ENCODE peak calls at places on chromosome 7, in six cellular contexts. L is HepG2, G is endothelial cell of umbilical vein, S is A549, W is GM12878, K is K562. D is an unnamed sample.

GRCh38 chr7:28169166-28169713 is 11.4 kb downstream of the JAZF1 start:
- DNase-seq in L (no peak), G (no peak), S (no peak), W (no peak), K (no peak), D (no peak)

GRCh38 chr7:16883918-16884317 is 2.1 kb upstream of the AGR3 start:
- DNase-seq in L (no peak), G (no peak), S (no peak), W (no peak), K (no peak), D (peak)

GRCh38 chr7:151876112-151876898 is 610 bp downstream of the PRKAG2 start:
- DNase-seq in L (no peak), G (peak), S (peak), W (no peak), K (peak), D (peak)

GRCh38 chr7:117873056-117873932 is at the start of gene CTTNBP2:
- DNase-seq in L (no peak), G (peak), S (peak), W (no peak), K (peak), D (no peak)

GRCh38 chr7:31497501-31497900 is 16.4 kb upstream of the ITPRID1 start:
- DNase-seq in L (no peak), G (no peak), S (no peak), W (no peak), K (no peak), D (no peak)

GRCh38 chr7:67489881-67490280 is 493.2 kb downstream of the TYW1 start:
- DNase-seq in L (no peak), G (no peak), S (no peak), W (no peak), K (no peak), D (no peak)

GRCh38 chr7:97198596-97198995 is 81.1 kb downstream of the SDHAF3 start:
- DNase-seq in L (no peak), G (no peak), S (no peak), W (no peak), K (no peak), D (no peak)

GRCh38 chr7:126803060-126803665 is 449.6 kb downstream of the GRM8 start:
- DNase-seq in L (peak), G (peak), S (peak), W (peak), K (peak), D (peak)

GRCh38 chr7:139451638-139452037 is 31.8 kb downstream of the KLRG2 start:
- DNase-seq in L (no peak), G (peak), S (no peak), W (no peak), K (peak), D (no peak)

GRCh38 chr7:114652041-114652440 is 237.4 kb downstream of the FOXP2 start:
- DNase-seq in L (no peak), G (no peak), S (no peak), W (no peak), K (no peak), D (no peak)

GRCh38 chr7:151260471-151260870 is 12.0 kb upstream of the SMARCD3 start:
- DNase-seq in L (no peak), G (no peak), S (no peak), W (no peak), K (no peak), D (no peak)

GRCh38 chr7:123397746-123398145 is 136.6 kb downstream of the IQUB start:
- DNase-seq in L (no peak), G (no peak), S (no peak), W (no peak), K (no peak), D (no peak)

GRCh38 chr7:28355553-28356319 is 56.6 kb upstream of the CREB5 start:
- DNase-seq in L (no peak), G (no peak), S (no peak), W (no peak), K (no peak), D (no peak)

GRCh38 chr7:28432105-28432504 is 19.8 kb downstream of the CREB5 start:
- DNase-seq in L (no peak), G (no peak), S (no peak), W (no peak), K (no peak), D (no peak)

GRCh38 chr7:104442461-104442860 is 114.1 kb downstream of the LHFPL3 start:
- DNase-seq in L (no peak), G (no peak), S (no peak), W (no peak), K (no peak), D (no peak)

DNA sequence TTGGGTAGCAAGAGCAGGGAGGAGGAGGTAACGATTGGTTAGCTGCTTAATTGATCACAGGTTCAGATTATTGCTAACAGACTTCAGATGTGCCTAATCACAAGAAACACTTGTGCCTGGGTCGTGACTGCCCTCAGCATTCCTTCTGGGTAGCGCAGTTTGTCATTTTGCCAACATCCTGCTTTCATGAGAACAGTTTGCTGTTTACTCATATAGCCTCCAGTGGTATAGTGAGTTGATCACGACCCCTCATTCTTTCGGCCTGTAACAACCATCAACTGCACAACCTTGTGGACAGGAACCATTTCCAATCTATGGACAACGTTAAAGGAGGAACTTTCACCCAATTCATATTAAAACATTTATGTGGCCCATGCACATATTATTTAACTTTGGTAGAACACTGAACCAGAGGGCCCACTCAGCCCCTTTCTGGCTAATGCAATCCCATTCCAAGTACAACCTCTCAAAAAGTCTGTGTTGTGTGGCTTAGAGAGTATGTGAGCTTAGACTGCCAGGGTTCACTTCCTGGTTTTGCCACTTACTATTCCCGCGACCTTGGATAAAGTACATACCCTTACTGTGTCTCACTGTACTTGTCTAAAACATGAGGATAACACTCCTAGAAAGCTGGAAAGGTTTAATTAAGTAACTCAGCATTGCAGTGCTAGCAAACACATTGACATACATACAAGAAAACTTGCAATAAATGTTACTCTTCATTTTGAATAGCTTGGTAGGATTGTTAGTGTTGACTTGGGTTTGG is 215.9 kb downstream of the CHCHD3 start:
- DNase-seq in L (peak), G (peak), S (no peak), W (no peak), K (no peak), D (no peak)
- TF ChIP-seq MYC in L (no peak), G (no peak), S (no peak), W (no peak), K (no peak), D (no peak)

DNA sequence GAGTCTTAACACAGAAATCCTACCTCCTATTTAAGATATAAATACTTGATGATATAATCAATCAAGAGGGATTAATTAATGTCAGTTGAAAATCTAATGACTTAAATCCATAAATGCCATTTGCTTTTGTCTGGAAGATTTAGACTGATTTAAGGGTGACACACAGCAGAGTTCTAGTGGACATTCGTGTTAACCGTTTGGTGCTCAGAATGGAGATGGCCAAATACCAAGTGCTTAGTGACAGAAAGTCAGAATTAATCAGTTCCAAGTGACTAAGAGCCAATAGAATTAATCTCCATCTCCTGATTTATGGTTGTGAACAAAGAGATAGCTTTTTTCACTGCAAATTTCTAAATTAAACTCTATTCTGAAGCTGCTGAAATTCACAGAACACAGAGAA is 36.2 kb downstream of the NAMPT start:
- DNase-seq in L (no peak), G (no peak), S (no peak), W (no peak), K (no peak), D (no peak)
- TF ChIP-seq POLR2A in L (no peak), G (no peak), S (no peak), W (no peak), K (no peak), D (no peak)

GRCh38 chr7:2814682-2815522 is 29.2 kb downstream of the GNA12 start:
- DNase-seq in L (no peak), G (no peak), S (no peak), W (no peak), K (no peak), D (no peak)

GRCh38 chr7:2814186-2814530 is 29.9 kb downstream of the GNA12 start:
- DNase-seq in L (no peak), G (no peak), S (no peak), W (no peak), K (no peak), D (no peak)

GRCh38 chr7:2812831-2813230 is 31.3 kb downstream of the GNA12 start:
- DNase-seq in L (no peak), G (no peak), S (no peak), W (no peak), K (no peak), D (no peak)

GRCh38 chr7:2812119-2812487 is 32.0 kb downstream of the GNA12 start:
- DNase-seq in L (no peak), G (peak), S (no peak), W (no peak), K (no peak), D (no peak)

DNA sequence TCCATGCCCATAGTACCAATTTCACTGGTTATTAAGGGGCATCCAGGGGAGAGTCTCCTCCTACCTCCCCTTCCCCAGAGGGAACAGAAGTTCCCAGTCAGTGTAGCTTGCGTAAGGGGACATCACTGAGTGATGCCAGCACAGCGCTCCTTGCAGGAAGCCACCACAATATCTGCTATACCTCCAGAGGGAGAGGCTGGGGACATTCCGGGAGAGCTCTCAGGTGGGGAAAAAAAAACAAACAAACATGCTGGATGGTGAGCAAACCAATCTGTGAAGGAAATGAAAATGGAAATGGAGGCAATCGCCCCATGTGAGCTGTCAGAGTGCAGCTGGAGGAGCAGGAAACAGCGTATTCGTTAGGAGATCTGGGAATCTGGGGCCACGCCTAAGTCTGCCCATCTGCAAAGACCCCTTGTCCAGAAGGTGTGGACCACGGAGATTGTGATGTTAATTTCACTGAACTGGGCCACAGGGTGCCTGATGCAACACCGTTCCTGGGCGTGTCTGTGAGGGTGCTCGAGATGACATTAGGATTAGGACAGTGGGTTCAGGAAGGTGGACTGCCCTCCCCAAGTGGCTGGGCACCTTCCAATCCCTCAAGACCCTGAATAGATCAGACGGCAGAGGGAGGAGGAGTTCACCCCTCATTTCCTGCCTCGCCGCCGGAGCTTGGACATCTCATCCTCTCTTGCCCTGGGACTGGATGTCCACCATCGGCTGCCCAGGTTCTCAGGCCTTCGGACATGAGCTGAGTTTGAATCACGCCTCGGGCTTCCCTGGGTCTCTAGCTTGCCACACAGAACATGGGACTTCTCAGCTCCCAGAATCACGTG is 30.5 kb downstream of the GNA12 start:
- DNase-seq in L (no peak), G (no peak), S (no peak), W (no peak), K (no peak), D (no peak)
- H3K4me3 ChIP-seq in L (no peak), G (no peak), S (no peak), W (no peak), K (no peak), D (no peak)

GRCh38 chr7:103380395-103381191 is 33.1 kb downstream of the PSMC2 start:
- DNase-seq in L (peak), G (no peak), S (no peak), W (no peak), K (no peak), D (no peak)
- TF ChIP-seq MYC in L (no peak), G (no peak), S (no peak), W (no peak), K (no peak), D (no peak)